ENCODE peak calls at places on chromosomes 3 and 15, in six cellular contexts. One of them, this sample, is unnamed.

GRCh38 chr3:176513604-176514003 is 683.7 kb downstream of the TBL1XR1 start:
- DNase-seq in lower lobe of right lung: no peak
- DNase-seq in fibroblast of lung: peak; percentile 3
- DNase-seq in esophagus squamous epithelium: no peak
- DNase-seq in BJ: no peak
- DNase-seq in A549: no peak
- DNase-seq in this sample: no peak

GRCh38 chr3:6262035-6262434 is 598.9 kb upstream of the GRM7 start:
- DNase-seq in fibroblast of lung: no peak
- DNase-seq in esophagus squamous epithelium: no peak
- DNase-seq in BJ: no peak
- DNase-seq in lower lobe of right lung: no peak
- DNase-seq in A549: no peak
- DNase-seq in this sample: no peak

GRCh38 chr3:27134165-27134796 is 234.9 kb downstream of the NEK10 start:
- DNase-seq in A549: peak; percentile 75
- DNase-seq in esophagus squamous epithelium: no peak
- DNase-seq in BJ: peak; percentile 11
- DNase-seq in lower lobe of right lung: peak; percentile 51
- DNase-seq in fibroblast of lung: peak; percentile 74
- DNase-seq in this sample: peak; percentile 71

GRCh38 chr3:42263354-42264346 is 2.3 kb downstream of the CCK start:
- DNase-seq in A549: no peak
- DNase-seq in esophagus squamous epithelium: no peak
- DNase-seq in fibroblast of lung: no peak
- DNase-seq in lower lobe of right lung: no peak
- DNase-seq in BJ: no peak
- DNase-seq in this sample: peak; percentile 40

GRCh38 chr3:132629928-132630327 is 29.7 kb downstream of the ACAD11 start:
- DNase-seq in fibroblast of lung: peak; percentile 51
- DNase-seq in esophagus squamous epithelium: no peak
- DNase-seq in BJ: peak; percentile 76
- DNase-seq in A549: no peak
- DNase-seq in lower lobe of right lung: no peak
- DNase-seq in this sample: peak; percentile 76

GRCh38 chr3:10164546-10165393 is at the start of gene IRAK2:
- DNase-seq in esophagus squamous epithelium: no peak
- DNase-seq in A549: peak; percentile 67
- DNase-seq in fibroblast of lung: peak; percentile 43
- DNase-seq in BJ: no peak
- DNase-seq in lower lobe of right lung: peak; percentile 88
- DNase-seq in this sample: peak; percentile 66

GRCh38 chr15:41018534-41018933 is 65.3 kb downstream of the CHAC1 start:
- DNase-seq in BJ: no peak
- DNase-seq in esophagus squamous epithelium: no peak
- DNase-seq in fibroblast of lung: peak; percentile 62
- DNase-seq in lower lobe of right lung: no peak
- DNase-seq in A549: peak; percentile 16
- DNase-seq in this sample: peak; percentile 91

GRCh38 chr15:77457619-77458265 is 37.1 kb downstream of the HMG20A start:
- DNase-seq in fibroblast of lung: peak; percentile 54
- DNase-seq in BJ: no peak
- DNase-seq in esophagus squamous epithelium: no peak
- DNase-seq in lower lobe of right lung: no peak
- DNase-seq in A549: no peak
- DNase-seq in this sample: no peak

GRCh38 chr15:90478981-90479481 is 50.7 kb upstream of the CRTC3 start:
- DNase-seq in lower lobe of right lung: no peak
- DNase-seq in A549: no peak
- DNase-seq in BJ: no peak
- DNase-seq in fibroblast of lung: no peak
- DNase-seq in esophagus squamous epithelium: no peak
- DNase-seq in this sample: no peak

GRCh38 chr15:63599401-63600000 is 2.3 kb downstream of the FBXL22 start:
- DNase-seq in esophagus squamous epithelium: peak; percentile 29
- DNase-seq in A549: peak; percentile 72
- DNase-seq in lower lobe of right lung: peak; percentile 82
- DNase-seq in fibroblast of lung: peak; percentile 42
- DNase-seq in BJ: no peak
- DNase-seq in this sample: peak; percentile 77

GRCh38 chr15:70902105-70902504 is 9.5 kb downstream of the LRRC49 start:
- DNase-seq in esophagus squamous epithelium: no peak
- DNase-seq in fibroblast of lung: peak; percentile 71
- DNase-seq in BJ: peak; percentile 72
- DNase-seq in A549: peak; percentile 63
- DNase-seq in lower lobe of right lung: no peak
- DNase-seq in this sample: peak; percentile 96

GRCh38 chr3:44066806-44067205 is 174.9 kb upstream of the TOPAZ1 start:
- DNase-seq in fibroblast of lung: no peak
- DNase-seq in lower lobe of right lung: no peak
- DNase-seq in A549: no peak
- DNase-seq in BJ: no peak
- DNase-seq in esophagus squamous epithelium: no peak
- DNase-seq in this sample: peak; percentile 47

GRCh38 chr15:65329991-65330735 is 25.7 kb downstream of the RNU5B-1 start:
- DNase-seq in A549: no peak
- DNase-seq in esophagus squamous epithelium: no peak
- DNase-seq in lower lobe of right lung: peak; percentile 24
- DNase-seq in fibroblast of lung: no peak
- DNase-seq in BJ: no peak
- DNase-seq in this sample: no peak

GRCh38 chr3:131242201-131242600 is 139.4 kb upstream of the NUDT16 start:
- DNase-seq in fibroblast of lung: no peak
- DNase-seq in A549: peak; percentile 3
- DNase-seq in BJ: no peak
- DNase-seq in esophagus squamous epithelium: no peak
- DNase-seq in lower lobe of right lung: no peak
- DNase-seq in this sample: peak; percentile 10
- TF ChIP-seq CTCF in fibroblast of lung: no peak
- TF ChIP-seq CTCF in A549: no peak
- TF ChIP-seq CTCF in BJ: no peak
- TF ChIP-seq CTCF in esophagus squamous epithelium: no peak
- TF ChIP-seq CTCF in lower lobe of right lung: no peak
- TF ChIP-seq CTCF in this sample: peak; percentile 15

DNA sequence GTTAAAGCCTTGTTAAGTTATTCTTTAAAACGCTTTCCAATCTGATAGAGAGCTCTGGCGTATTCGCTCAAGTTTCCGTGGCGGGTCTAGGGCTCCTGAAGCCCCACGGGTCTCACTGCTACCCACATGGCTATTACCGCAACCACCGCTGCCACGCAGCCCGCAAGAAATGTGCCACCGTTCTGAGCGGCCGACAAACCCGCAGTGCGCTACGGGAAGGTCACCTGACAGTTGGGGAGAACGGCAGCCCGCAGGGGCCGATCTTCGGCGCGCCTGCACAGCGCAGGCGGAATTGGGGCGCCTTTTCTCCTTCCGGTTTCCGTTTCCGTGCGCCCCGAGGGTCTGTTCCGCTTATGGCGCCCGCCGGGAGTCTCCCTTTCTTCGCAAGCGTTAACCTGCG is 76.6 kb upstream of the SNRPN start:
- DNase-seq in BJ: no peak
- DNase-seq in A549: no peak
- DNase-seq in esophagus squamous epithelium: no peak
- DNase-seq in lower lobe of right lung: peak; percentile 48
- DNase-seq in fibroblast of lung: peak; percentile 70
- DNase-seq in this sample: peak; percentile 47
- H3K4me3 ChIP-seq in BJ: peak overlapping the region; percentile 34
- H3K4me3 ChIP-seq in A549: no peak overlapping the region
- H3K4me3 ChIP-seq in esophagus squamous epithelium: peak overlapping the region; percentile 26
- H3K4me3 ChIP-seq in lower lobe of right lung: peak overlapping the region; percentile 45
- H3K4me3 ChIP-seq in fibroblast of lung: peak overlapping the region; percentile 6
- H3K4me3 ChIP-seq in this sample: peak overlapping the region; percentile 52

GRCh38 chr3:48240711-48241491 is at the start of gene ZNF589:
- DNase-seq in A549: peak; percentile 94
- DNase-seq in esophagus squamous epithelium: peak; percentile 55
- DNase-seq in BJ: peak; percentile 49
- DNase-seq in lower lobe of right lung: peak; percentile 98
- DNase-seq in fibroblast of lung: peak; percentile 83
- DNase-seq in this sample: peak; percentile 98
- TF ChIP-seq CTCF in A549: no peak
- TF ChIP-seq CTCF in esophagus squamous epithelium: peak; percentile 33
- TF ChIP-seq CTCF in BJ: peak; percentile 40
- TF ChIP-seq CTCF in lower lobe of right lung: peak; percentile 45
- TF ChIP-seq CTCF in fibroblast of lung: no peak
- TF ChIP-seq CTCF in this sample: peak; percentile 45

GRCh38 chr3:129317014-129317771 is 38.5 kb downstream of the HMCES start:
- DNase-seq in esophagus squamous epithelium: no peak
- DNase-seq in lower lobe of right lung: no peak
- DNase-seq in A549: no peak
- DNase-seq in BJ: no peak
- DNase-seq in fibroblast of lung: no peak
- DNase-seq in this sample: no peak
- H3K4me3 ChIP-seq in esophagus squamous epithelium: peak overlapping the region; percentile 87
- H3K4me3 ChIP-seq in lower lobe of right lung: peak overlapping the region; percentile 94
- H3K4me3 ChIP-seq in A549: peak overlapping the region; percentile 97
- H3K4me3 ChIP-seq in BJ: peak overlapping the region; percentile 71
- H3K4me3 ChIP-seq in fibroblast of lung: peak overlapping the region; percentile 79
- H3K4me3 ChIP-seq in this sample: peak overlapping the region; percentile 84

GRCh38 chr3:134677196-134677986 is 26.6 kb upstream of the KY start:
- DNase-seq in esophagus squamous epithelium: no peak
- DNase-seq in fibroblast of lung: no peak
- DNase-seq in lower lobe of right lung: peak; percentile 51
- DNase-seq in A549: peak; percentile 19
- DNase-seq in BJ: no peak
- DNase-seq in this sample: no peak
- TF ChIP-seq CTCF in esophagus squamous epithelium: peak; percentile 49
- TF ChIP-seq CTCF in fibroblast of lung: peak; percentile 15
- TF ChIP-seq CTCF in lower lobe of right lung: peak; percentile 41
- TF ChIP-seq CTCF in A549: no peak
- TF ChIP-seq CTCF in BJ: peak; percentile 53
- TF ChIP-seq CTCF in this sample: peak; percentile 21

GRCh38 chr3:161390200-161390599 is 18.9 kb upstream of the SPTSSB start:
- DNase-seq in fibroblast of lung: no peak
- DNase-seq in lower lobe of right lung: no peak
- DNase-seq in BJ: no peak
- DNase-seq in A549: no peak
- DNase-seq in esophagus squamous epithelium: no peak
- DNase-seq in this sample: no peak
- H3K4me3 ChIP-seq in fibroblast of lung: no peak overlapping the region
- H3K4me3 ChIP-seq in lower lobe of right lung: no peak overlapping the region
- H3K4me3 ChIP-seq in BJ: no peak overlapping the region
- H3K4me3 ChIP-seq in A549: no peak overlapping the region
- H3K4me3 ChIP-seq in esophagus squamous epithelium: no peak overlapping the region
- H3K4me3 ChIP-seq in this sample: no peak overlapping the region

GRCh38 chr3:59064276-59064675 is 14.5 kb upstream of the CFAP20DC start:
- DNase-seq in lower lobe of right lung: no peak
- DNase-seq in fibroblast of lung: no peak
- DNase-seq in BJ: no peak
- DNase-seq in esophagus squamous epithelium: no peak
- DNase-seq in A549: no peak
- DNase-seq in this sample: peak; percentile 22
- TF ChIP-seq CTCF in lower lobe of right lung: no peak
- TF ChIP-seq CTCF in fibroblast of lung: no peak
- TF ChIP-seq CTCF in BJ: no peak
- TF ChIP-seq CTCF in esophagus squamous epithelium: no peak
- TF ChIP-seq CTCF in A549: no peak
- TF ChIP-seq CTCF in this sample: no peak

GRCh38 chr3:71585126-71585525 is 1.6 kb upstream of the FOXP1 start:
- DNase-seq in BJ: no peak
- DNase-seq in esophagus squamous epithelium: no peak
- DNase-seq in fibroblast of lung: no peak
- DNase-seq in lower lobe of right lung: no peak
- DNase-seq in A549: peak; percentile 11
- DNase-seq in this sample: no peak
- H3K4me3 ChIP-seq in BJ: no peak overlapping the region
- H3K4me3 ChIP-seq in esophagus squamous epithelium: peak overlapping the region; percentile 62
- H3K4me3 ChIP-seq in fibroblast of lung: no peak overlapping the region
- H3K4me3 ChIP-seq in lower lobe of right lung: peak overlapping the region; percentile 85
- H3K4me3 ChIP-seq in A549: peak overlapping the region; percentile 75
- H3K4me3 ChIP-seq in this sample: no peak overlapping the region

GRCh38 chr15:55320963-55321362 is 1.9 kb downstream of the PIGB start:
- DNase-seq in esophagus squamous epithelium: no peak
- DNase-seq in lower lobe of right lung: no peak
- DNase-seq in A549: no peak
- DNase-seq in BJ: no peak
- DNase-seq in fibroblast of lung: no peak
- DNase-seq in this sample: no peak

GRCh38 chr15:55319537-55320325 is 709 bp downstream of the PIGB start:
- DNase-seq in fibroblast of lung: peak; percentile 50
- DNase-seq in lower lobe of right lung: no peak
- DNase-seq in A549: peak; percentile 29
- DNase-seq in BJ: no peak
- DNase-seq in esophagus squamous epithelium: no peak
- DNase-seq in this sample: peak; percentile 18

GRCh38 chr15:55322452-55322851 is 3.4 kb downstream of the PIGB start:
- DNase-seq in esophagus squamous epithelium: no peak
- DNase-seq in fibroblast of lung: no peak
- DNase-seq in A549: no peak
- DNase-seq in lower lobe of right lung: no peak
- DNase-seq in BJ: no peak
- DNase-seq in this sample: no peak

GRCh38 chr15:55318588-55319494 is at the start of the genes PIGB and PIGBOS1:
- DNase-seq in BJ: peak; percentile 37
- DNase-seq in esophagus squamous epithelium: peak; percentile 51
- DNase-seq in lower lobe of right lung: peak; percentile 92
- DNase-seq in fibroblast of lung: peak; percentile 93
- DNase-seq in A549: peak; percentile 96
- DNase-seq in this sample: peak; percentile 88
- TF ChIP-seq CTCF in BJ: peak; percentile 23
- TF ChIP-seq CTCF in esophagus squamous epithelium: peak; percentile 28
- TF ChIP-seq CTCF in lower lobe of right lung: no peak
- TF ChIP-seq CTCF in fibroblast of lung: no peak
- TF ChIP-seq CTCF in A549: no peak
- TF ChIP-seq CTCF in this sample: no peak

GRCh38 chr3:104886220-104886995 is 480.3 kb upstream of the ALCAM start:
- DNase-seq in A549: no peak
- DNase-seq in fibroblast of lung: peak; percentile 36
- DNase-seq in lower lobe of right lung: no peak
- DNase-seq in esophagus squamous epithelium: no peak
- DNase-seq in BJ: no peak
- DNase-seq in this sample: peak; percentile 29
- H3K4me3 ChIP-seq in A549: no peak overlapping the region
- H3K4me3 ChIP-seq in fibroblast of lung: no peak overlapping the region
- H3K4me3 ChIP-seq in lower lobe of right lung: no peak overlapping the region
- H3K4me3 ChIP-seq in esophagus squamous epithelium: no peak overlapping the region
- H3K4me3 ChIP-seq in BJ: no peak overlapping the region
- H3K4me3 ChIP-seq in this sample: no peak overlapping the region

This sample was measured in epithelial cell of esophagus.